ENCODE peak calls at places on chromosome 17, in ten cellular contexts. A is CD4-positive, alpha-beta T cell; T is Calu3; B is pancreas; I is mammary epithelial cell; R is lower leg skin; N is left ventricle myocardium inferior; Q is A549; L is esophagus squamous epithelium; J is ovary. K is an unnamed sample.

GRCh38 chr17:19724501-19725420 is 8.4 kb upstream of the SLC47A2 start:
- DNase-seq in J (peak), L (no peak), I (peak), A (peak), T (peak), Q (no peak), R (peak), N (peak), B (peak), K (peak)

GRCh38 chr17:48614904-48615211 is 234 bp downstream of the HOXB8 start:
- DNase-seq in B (no peak), R (no peak), L (no peak), T (no peak), A (no peak), Q (no peak), J (no peak), N (no peak), I (no peak), K (no peak)

GRCh38 chr17:58965221-58965620 is 141.5 kb downstream of the TRIM37 start:
- DNase-seq in Q (no peak), R (no peak), J (no peak), T (no peak), A (no peak), I (no peak), N (no peak), B (no peak), L (no peak), K (no peak)

GRCh38 chr17:29158515-29159275 is 21.5 kb downstream of the MYO18A start:
- DNase-seq in T (peak), N (no peak), B (no peak), Q (no peak), A (no peak), J (peak), L (no peak), R (no peak), I (no peak), K (no peak)

GRCh38 chr17:66399441-66399840 is 97.0 kb downstream of the PRKCA start:
- DNase-seq in B (no peak), R (no peak), L (no peak), T (no peak), A (no peak), N (no peak), Q (no peak), J (no peak), I (no peak), K (no peak)

GRCh38 chr17:73091770-73092517 is 544 bp downstream of the SLC39A11 start:
- DNase-seq in J (peak), B (no peak), Q (peak), L (no peak), T (peak), N (peak), I (peak), R (no peak), A (no peak), K (no peak)

GRCh38 chr17:45836047-45837044 is 8.3 kb upstream of the SPPL2C start:
- DNase-seq in J (no peak), R (no peak), A (no peak), L (no peak), B (peak), I (no peak), T (no peak), Q (no peak), N (no peak), K (no peak)

GRCh38 chr17:16283705-16284104 is 66.7 kb downstream of the PIGL start:
- DNase-seq in B (no peak), L (no peak), N (no peak), R (no peak), I (no peak), Q (no peak), T (no peak), J (no peak), A (no peak), K (no peak)

GRCh38 chr17:41948747-41949460 is 17.7 kb upstream of the CNP start:
- DNase-seq in N (no peak), B (no peak), A (no peak), R (no peak), Q (no peak), T (no peak), I (no peak), L (no peak), J (no peak), K (no peak)

GRCh38 chr17:69404398-69404797 is 10.1 kb upstream of the MAP2K6 start:
- DNase-seq in A (no peak), Q (no peak), R (no peak), B (no peak), J (no peak), L (no peak), T (no peak), N (no peak), I (no peak), K (no peak)

GRCh38 chr17:73820686-73821448 is 176.6 kb upstream of the SDK2 start:
- DNase-seq in L (no peak), A (no peak), N (no peak), T (no peak), B (no peak), I (no peak), Q (no peak), R (no peak), J (no peak), K (no peak)

GRCh38 chr17:44397479-44398440 is 8.3 kb upstream of the ITGA2B start:
- DNase-seq in L (no peak), J (no peak), N (no peak), Q (no peak), T (no peak), B (no peak), R (no peak), A (no peak), I (no peak), K (no peak)

GRCh38 chr17:73575470-73576235 is 68.6 kb downstream of the SDK2 start:
- DNase-seq in N (no peak), J (no peak), R (no peak), L (no peak), I (no peak), Q (no peak), A (no peak), B (no peak), T (no peak), K (no peak)

GRCh38 chr17:77372444-77373297 is 231.9 kb downstream of the SEC14L1 start:
- DNase-seq in Q (no peak), J (peak), R (peak), N (peak), A (peak), L (no peak), I (peak), T (no peak), B (peak), K (peak)

GRCh38 chr17:77371888-77372443 is 231.2 kb downstream of the SEC14L1 start:
- DNase-seq in B (peak), A (no peak), Q (no peak), T (no peak), R (no peak), L (no peak), J (peak), I (no peak), N (peak), K (no peak)

GRCh38 chr17:77375108-77375507 is 234.3 kb downstream of the SEC14L1 start:
- DNase-seq in N (no peak), J (peak), L (no peak), I (no peak), A (no peak), T (no peak), B (peak), R (no peak), Q (no peak), K (no peak)

GRCh38 chr17:77374170-77374936 is 233.6 kb downstream of the SEC14L1 start:
- DNase-seq in J (peak), L (no peak), A (peak), T (no peak), I (no peak), R (peak), N (peak), Q (no peak), B (peak), K (peak)

GRCh38 chr17:77373298-77374169 is 232.8 kb downstream of the SEC14L1 start:
- DNase-seq in T (no peak), B (peak), L (no peak), I (no peak), N (peak), Q (no peak), J (peak), R (no peak), A (no peak), K (no peak)
- TF ChIP-seq CTCF in T (no peak), B (no peak), L (no peak), I (no peak), N (no peak), Q (no peak), J (no peak), R (no peak), A (no peak), K (no peak)

GRCh38 chr17:68019675-68020450 is 15.7 kb upstream of the KPNA2 start:
- DNase-seq in T (peak), B (peak), R (peak), J (peak), A (peak), I (peak), L (peak), Q (peak), N (peak), K (peak)
- TF ChIP-seq CTCF in T (peak), B (peak), R (peak), J (peak), A (peak), I (peak), L (peak), Q (no peak), N (peak), K (peak)

GRCh38 chr17:4782652-4783051 is 3.5 kb downstream of the VMO1 start:
- DNase-seq in R (no peak), L (no peak), B (no peak), N (no peak), Q (no peak), I (no peak), J (no peak), T (no peak), A (no peak), K (no peak)
- TF ChIP-seq CTCF in R (no peak), L (no peak), B (no peak), N (no peak), Q (no peak), I (no peak), J (no peak), T (no peak), A (no peak), K (no peak)

GRCh38 chr17:36601303-36602029 is at the start of gene MRM1:
- DNase-seq in R (peak), J (peak), N (peak), A (peak), I (peak), T (peak), B (peak), Q (peak), L (peak), K (peak)
- TF ChIP-seq CTCF in R (no peak), J (peak), N (no peak), A (no peak), I (no peak), T (peak), B (no peak), Q (peak), L (no peak), K (peak)